ENCODE peak calls at places on chromosome 10, in ten cellular contexts. One of them, this sample, is unnamed.

GRCh38 chr10:45444976-45445898 is 71.2 kb downstream of the ALOX5 start:
- DNase-seq in stomach: peak
- DNase-seq in H1: peak
- DNase-seq in sigmoid colon: no peak
- DNase-seq in suprapubic skin: no peak
- DNase-seq in K562: no peak
- DNase-seq in upper lobe of left lung: no peak
- DNase-seq in esophagus muscularis mucosa: no peak
- DNase-seq in SK-N-SH: no peak
- DNase-seq in HepG2: no peak
- DNase-seq in this sample: no peak

GRCh38 chr10:89679986-89680385 is 21.4 kb upstream of the KIF20B start:
- DNase-seq in stomach: no peak
- DNase-seq in H1: no peak
- DNase-seq in sigmoid colon: no peak
- DNase-seq in suprapubic skin: no peak
- DNase-seq in K562: no peak
- DNase-seq in upper lobe of left lung: no peak
- DNase-seq in esophagus muscularis mucosa: no peak
- DNase-seq in SK-N-SH: no peak
- DNase-seq in HepG2: no peak
- DNase-seq in this sample: no peak

GRCh38 chr10:17138450-17139062 is 8.9 kb upstream of the CUBN start:
- DNase-seq in stomach: no peak
- DNase-seq in H1: no peak
- DNase-seq in sigmoid colon: no peak
- DNase-seq in suprapubic skin: no peak
- DNase-seq in K562: no peak
- DNase-seq in upper lobe of left lung: no peak
- DNase-seq in esophagus muscularis mucosa: no peak
- DNase-seq in SK-N-SH: no peak
- DNase-seq in HepG2: peak
- DNase-seq in this sample: no peak

GRCh38 chr10:129993621-129994020 is 29.5 kb upstream of the EBF3 start:
- DNase-seq in stomach: no peak
- DNase-seq in H1: no peak
- DNase-seq in sigmoid colon: no peak
- DNase-seq in suprapubic skin: peak
- DNase-seq in K562: no peak
- DNase-seq in upper lobe of left lung: no peak
- DNase-seq in esophagus muscularis mucosa: no peak
- DNase-seq in SK-N-SH: no peak
- DNase-seq in HepG2: no peak
- DNase-seq in this sample: no peak

GRCh38 chr10:102501201-102502028 is 1.1 kb downstream of the ACTR1A start:
- DNase-seq in stomach: no peak
- DNase-seq in H1: no peak
- DNase-seq in sigmoid colon: no peak
- DNase-seq in suprapubic skin: peak
- DNase-seq in K562: no peak
- DNase-seq in upper lobe of left lung: no peak
- DNase-seq in esophagus muscularis mucosa: no peak
- DNase-seq in SK-N-SH: no peak
- DNase-seq in HepG2: peak
- DNase-seq in this sample: no peak

GRCh38 chr10:3090914-3091313 is 23.6 kb downstream of the PFKP start:
- DNase-seq in stomach: peak
- DNase-seq in H1: no peak
- DNase-seq in sigmoid colon: no peak
- DNase-seq in suprapubic skin: no peak
- DNase-seq in K562: no peak
- DNase-seq in upper lobe of left lung: peak
- DNase-seq in esophagus muscularis mucosa: no peak
- DNase-seq in SK-N-SH: no peak
- DNase-seq in HepG2: peak
- DNase-seq in this sample: peak

GRCh38 chr10:119871881-119872609 is 598 bp downstream of the MCMBP start:
- DNase-seq in stomach: peak
- DNase-seq in H1: peak
- DNase-seq in sigmoid colon: peak
- DNase-seq in suprapubic skin: peak
- DNase-seq in K562: no peak
- DNase-seq in upper lobe of left lung: peak
- DNase-seq in esophagus muscularis mucosa: no peak
- DNase-seq in SK-N-SH: peak
- DNase-seq in HepG2: no peak
- DNase-seq in this sample: peak

GRCh38 chr10:99685232-99686041 is 26.1 kb downstream of the ENTPD7 start:
- DNase-seq in stomach: no peak
- DNase-seq in H1: no peak
- DNase-seq in sigmoid colon: no peak
- DNase-seq in suprapubic skin: no peak
- DNase-seq in K562: no peak
- DNase-seq in upper lobe of left lung: peak
- DNase-seq in esophagus muscularis mucosa: no peak
- DNase-seq in SK-N-SH: no peak
- DNase-seq in HepG2: no peak
- DNase-seq in this sample: no peak

GRCh38 chr10:13590886-13591285 is 4.1 kb downstream of the PRPF18 start:
- DNase-seq in stomach: no peak
- DNase-seq in H1: no peak
- DNase-seq in sigmoid colon: no peak
- DNase-seq in suprapubic skin: no peak
- DNase-seq in K562: no peak
- DNase-seq in upper lobe of left lung: no peak
- DNase-seq in esophagus muscularis mucosa: no peak
- DNase-seq in SK-N-SH: no peak
- DNase-seq in HepG2: no peak
- DNase-seq in this sample: no peak

GRCh38 chr10:42952931-42953683 is 123.8 kb upstream of the RET start:
- DNase-seq in stomach: peak
- DNase-seq in H1: peak
- DNase-seq in sigmoid colon: peak
- DNase-seq in suprapubic skin: peak
- DNase-seq in K562: no peak
- DNase-seq in upper lobe of left lung: no peak
- DNase-seq in esophagus muscularis mucosa: peak
- DNase-seq in SK-N-SH: no peak
- DNase-seq in HepG2: no peak
- DNase-seq in this sample: no peak

GRCh38 chr10:33193867-33194521 is 140.5 kb downstream of the NRP1 start:
- DNase-seq in stomach: no peak
- DNase-seq in H1: no peak
- DNase-seq in sigmoid colon: no peak
- DNase-seq in suprapubic skin: no peak
- DNase-seq in K562: no peak
- DNase-seq in upper lobe of left lung: peak
- DNase-seq in esophagus muscularis mucosa: no peak
- DNase-seq in SK-N-SH: no peak
- DNase-seq in HepG2: peak
- DNase-seq in this sample: peak

GRCh38 chr10:47383254-47384147 is 592 bp downstream of the ZNF488 start:
- DNase-seq in stomach: peak
- DNase-seq in H1: peak
- DNase-seq in sigmoid colon: no peak
- DNase-seq in suprapubic skin: no peak
- DNase-seq in K562: no peak
- DNase-seq in upper lobe of left lung: no peak
- DNase-seq in esophagus muscularis mucosa: no peak
- DNase-seq in SK-N-SH: peak
- DNase-seq in HepG2: no peak
- DNase-seq in this sample: no peak

GRCh38 chr10:18122753-18123152 is 17.5 kb upstream of the CACNB2 start:
- DNase-seq in stomach: no peak
- DNase-seq in H1: no peak
- DNase-seq in sigmoid colon: no peak
- DNase-seq in suprapubic skin: no peak
- DNase-seq in K562: no peak
- DNase-seq in upper lobe of left lung: no peak
- DNase-seq in esophagus muscularis mucosa: no peak
- DNase-seq in SK-N-SH: no peak
- DNase-seq in HepG2: no peak
- DNase-seq in this sample: no peak

GRCh38 chr10:3806603-3807002 is 21.6 kb upstream of the KLF6 start:
- DNase-seq in stomach: peak
- DNase-seq in H1: no peak
- DNase-seq in sigmoid colon: no peak
- DNase-seq in suprapubic skin: no peak
- DNase-seq in K562: no peak
- DNase-seq in upper lobe of left lung: peak
- DNase-seq in esophagus muscularis mucosa: no peak
- DNase-seq in SK-N-SH: no peak
- DNase-seq in HepG2: peak
- DNase-seq in this sample: peak

GRCh38 chr10:74488907-74489306 is 337.5 kb upstream of the KAT6B start:
- DNase-seq in stomach: no peak
- DNase-seq in H1: no peak
- DNase-seq in sigmoid colon: no peak
- DNase-seq in suprapubic skin: no peak
- DNase-seq in K562: no peak
- DNase-seq in upper lobe of left lung: no peak
- DNase-seq in esophagus muscularis mucosa: no peak
- DNase-seq in SK-N-SH: no peak
- DNase-seq in HepG2: no peak
- DNase-seq in this sample: no peak

GRCh38 chr10:74485283-74485682 is 334.3 kb downstream of the ADK start:
- DNase-seq in stomach: no peak
- DNase-seq in H1: no peak
- DNase-seq in sigmoid colon: no peak
- DNase-seq in suprapubic skin: no peak
- DNase-seq in K562: no peak
- DNase-seq in upper lobe of left lung: no peak
- DNase-seq in esophagus muscularis mucosa: no peak
- DNase-seq in SK-N-SH: no peak
- DNase-seq in HepG2: no peak
- DNase-seq in this sample: no peak

GRCh38 chr10:74490551-74490950 is 335.8 kb upstream of the KAT6B start:
- DNase-seq in stomach: no peak
- DNase-seq in H1: no peak
- DNase-seq in sigmoid colon: no peak
- DNase-seq in suprapubic skin: no peak
- DNase-seq in K562: no peak
- DNase-seq in upper lobe of left lung: no peak
- DNase-seq in esophagus muscularis mucosa: no peak
- DNase-seq in SK-N-SH: no peak
- DNase-seq in HepG2: peak
- DNase-seq in this sample: no peak

GRCh38 chr10:74491014-74491413 is 335.4 kb upstream of the KAT6B start:
- DNase-seq in stomach: no peak
- DNase-seq in H1: no peak
- DNase-seq in sigmoid colon: no peak
- DNase-seq in suprapubic skin: no peak
- DNase-seq in K562: no peak
- DNase-seq in upper lobe of left lung: no peak
- DNase-seq in esophagus muscularis mucosa: no peak
- DNase-seq in SK-N-SH: no peak
- DNase-seq in HepG2: no peak
- DNase-seq in this sample: no peak

DNA sequence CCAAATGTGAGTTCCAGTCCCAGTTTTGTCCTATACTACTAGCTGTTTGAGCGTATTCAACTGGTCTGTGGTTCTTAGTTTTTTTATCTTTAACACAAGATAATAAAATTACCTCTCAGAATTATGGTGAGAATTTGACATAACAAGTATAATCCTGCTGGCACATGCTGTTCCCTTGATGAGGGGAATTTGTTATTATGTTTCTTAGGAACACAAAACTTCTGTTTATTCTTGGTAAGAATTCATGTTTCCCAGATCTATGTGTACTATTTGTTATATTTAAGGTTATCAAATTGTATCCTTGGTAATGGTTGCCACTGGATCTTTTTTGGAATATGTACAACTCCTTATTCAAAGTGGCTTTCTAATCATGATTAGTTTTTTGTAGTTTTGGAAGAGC is 335.6 kb downstream of the ADK start:
- DNase-seq in stomach: no peak
- DNase-seq in H1: no peak
- DNase-seq in sigmoid colon: no peak
- DNase-seq in suprapubic skin: no peak
- DNase-seq in K562: no peak
- DNase-seq in upper lobe of left lung: no peak
- DNase-seq in esophagus muscularis mucosa: no peak
- DNase-seq in SK-N-SH: no peak
- DNase-seq in HepG2: no peak
- DNase-seq in this sample: no peak
- TF ChIP-seq EP300 in stomach: no peak
- TF ChIP-seq EP300 in H1: no peak
- TF ChIP-seq EP300 in sigmoid colon: no peak
- TF ChIP-seq EP300 in suprapubic skin: no peak
- TF ChIP-seq EP300 in K562: no peak
- TF ChIP-seq EP300 in upper lobe of left lung: peak
- TF ChIP-seq EP300 in esophagus muscularis mucosa: no peak
- TF ChIP-seq EP300 in SK-N-SH: no peak
- TF ChIP-seq EP300 in HepG2: no peak
- TF ChIP-seq EP300 in this sample: no peak

GRCh38 chr10:55631071-55631654 is 729.9 kb downstream of the ZWINT start:
- DNase-seq in stomach: peak
- DNase-seq in H1: peak
- DNase-seq in sigmoid colon: no peak
- DNase-seq in suprapubic skin: no peak
- DNase-seq in K562: peak
- DNase-seq in upper lobe of left lung: peak
- DNase-seq in esophagus muscularis mucosa: no peak
- DNase-seq in SK-N-SH: peak
- DNase-seq in HepG2: no peak
- DNase-seq in this sample: peak
- TF ChIP-seq POLR2AphosphoS5 in stomach: peak
- TF ChIP-seq POLR2AphosphoS5 in H1: no peak
- TF ChIP-seq POLR2AphosphoS5 in sigmoid colon: no peak
- TF ChIP-seq POLR2AphosphoS5 in suprapubic skin: no peak
- TF ChIP-seq POLR2AphosphoS5 in K562: no peak
- TF ChIP-seq POLR2AphosphoS5 in upper lobe of left lung: no peak
- TF ChIP-seq POLR2AphosphoS5 in esophagus muscularis mucosa: no peak
- TF ChIP-seq POLR2AphosphoS5 in SK-N-SH: no peak
- TF ChIP-seq POLR2AphosphoS5 in HepG2: no peak
- TF ChIP-seq POLR2AphosphoS5 in this sample: no peak

DNA sequence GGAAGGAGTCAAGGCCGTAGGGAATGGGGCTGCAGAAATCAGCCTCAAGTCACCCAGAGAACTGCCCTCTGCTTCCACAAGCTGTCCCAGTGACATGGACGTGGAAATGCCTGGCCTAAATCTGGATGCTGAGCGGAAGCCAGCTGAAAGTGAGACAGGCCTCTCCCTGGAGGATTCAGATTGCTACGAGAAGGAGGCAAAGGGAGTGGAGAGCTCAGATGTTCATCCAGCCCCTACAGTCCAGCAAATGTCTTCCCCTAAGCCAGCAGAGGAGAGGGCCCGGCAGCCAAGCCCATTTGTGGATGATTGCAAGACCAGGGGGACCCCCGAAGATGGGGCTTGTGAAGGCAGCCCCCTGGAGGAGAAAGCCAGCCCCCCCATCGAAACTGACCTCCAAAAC is 50.2 kb upstream of the PDCD4 start:
- DNase-seq in stomach: no peak
- DNase-seq in H1: no peak
- DNase-seq in sigmoid colon: peak
- DNase-seq in suprapubic skin: no peak
- DNase-seq in K562: no peak
- DNase-seq in upper lobe of left lung: no peak
- DNase-seq in esophagus muscularis mucosa: no peak
- DNase-seq in SK-N-SH: no peak
- DNase-seq in HepG2: no peak
- DNase-seq in this sample: no peak
- TF ChIP-seq EP300 in stomach: no peak
- TF ChIP-seq EP300 in H1: no peak
- TF ChIP-seq EP300 in sigmoid colon: no peak
- TF ChIP-seq EP300 in suprapubic skin: no peak
- TF ChIP-seq EP300 in K562: no peak
- TF ChIP-seq EP300 in upper lobe of left lung: no peak
- TF ChIP-seq EP300 in esophagus muscularis mucosa: no peak
- TF ChIP-seq EP300 in SK-N-SH: no peak
- TF ChIP-seq EP300 in HepG2: no peak
- TF ChIP-seq EP300 in this sample: no peak

GRCh38 chr10:95431900-95432342 is 129.2 kb downstream of the SORBS1 start:
- DNase-seq in stomach: peak
- DNase-seq in H1: no peak
- DNase-seq in sigmoid colon: no peak
- DNase-seq in suprapubic skin: no peak
- DNase-seq in K562: no peak
- DNase-seq in upper lobe of left lung: no peak
- DNase-seq in esophagus muscularis mucosa: no peak
- DNase-seq in SK-N-SH: no peak
- DNase-seq in HepG2: no peak
- DNase-seq in this sample: no peak
- TF ChIP-seq POLR2AphosphoS5 in stomach: peak
- TF ChIP-seq POLR2AphosphoS5 in H1: no peak
- TF ChIP-seq POLR2AphosphoS5 in sigmoid colon: no peak
- TF ChIP-seq POLR2AphosphoS5 in suprapubic skin: no peak
- TF ChIP-seq POLR2AphosphoS5 in K562: no peak
- TF ChIP-seq POLR2AphosphoS5 in upper lobe of left lung: no peak
- TF ChIP-seq POLR2AphosphoS5 in esophagus muscularis mucosa: peak
- TF ChIP-seq POLR2AphosphoS5 in SK-N-SH: no peak
- TF ChIP-seq POLR2AphosphoS5 in HepG2: no peak
- TF ChIP-seq POLR2AphosphoS5 in this sample: no peak